ENCODE peak calls at places on chromosomes 4 and X, in four cellular contexts. One of them, this sample, is unnamed.

GRCh38 chr4:23456864-23457263 is 433.0 kb downstream of the PPARGC1A start:
- DNase-seq in ovary: no peak
- DNase-seq in omental fat pad: no peak
- DNase-seq in AG04449: no peak
- DNase-seq in this sample: no peak

GRCh38 chrX:24214568-24214967 is 65.0 kb downstream of the ZFX start:
- DNase-seq in AG04449: no peak
- DNase-seq in omental fat pad: no peak
- DNase-seq in ovary: no peak
- DNase-seq in this sample: no peak

GRCh38 chr4:78747328-78747946 is 28.7 kb upstream of the BMP2K start:
- DNase-seq in AG04449: peak
- DNase-seq in ovary: no peak
- DNase-seq in omental fat pad: no peak
- DNase-seq in this sample: no peak

GRCh38 chr4:94413085-94413685 is 38.6 kb upstream of the PDLIM5 start:
- DNase-seq in ovary: no peak
- DNase-seq in omental fat pad: no peak
- DNase-seq in AG04449: no peak
- DNase-seq in this sample: no peak

GRCh38 chr4:183721207-183722081 is 62.4 kb downstream of the TRAPPC11 start:
- DNase-seq in omental fat pad: no peak
- DNase-seq in AG04449: no peak
- DNase-seq in ovary: peak
- DNase-seq in this sample: no peak

GRCh38 chr4:100224701-100225100 is 34.4 kb upstream of the DDIT4L start:
- DNase-seq in AG04449: no peak
- DNase-seq in omental fat pad: no peak
- DNase-seq in ovary: no peak
- DNase-seq in this sample: no peak

GRCh38 chr4:168598191-168598590 is 101.3 kb downstream of the PALLD start:
- DNase-seq in ovary: no peak
- DNase-seq in omental fat pad: no peak
- DNase-seq in AG04449: no peak
- DNase-seq in this sample: no peak

GRCh38 chrX:107712231-107713204 is 63.1 kb downstream of the TSC22D3 start:
- DNase-seq in omental fat pad: no peak
- DNase-seq in ovary: no peak
- DNase-seq in AG04449: no peak
- DNase-seq in this sample: no peak

GRCh38 chr4:137677851-137678250 is 145.6 kb upstream of the PCDH18 start:
- DNase-seq in omental fat pad: no peak
- DNase-seq in ovary: no peak
- DNase-seq in AG04449: no peak
- DNase-seq in this sample: no peak

GRCh38 chr4:165207016-165207430 is 338 bp upstream of the KLHL2 start:
- DNase-seq in AG04449: no peak
- DNase-seq in omental fat pad: no peak
- DNase-seq in ovary: no peak
- DNase-seq in this sample: no peak

GRCh38 chr4:154928640-154929257 is 147.7 kb downstream of the RBM46 start:
- DNase-seq in ovary: no peak
- DNase-seq in omental fat pad: no peak
- DNase-seq in AG04449: no peak
- DNase-seq in this sample: no peak

GRCh38 chr4:153616005-153616555 is 68.0 kb upstream of the TLR2 start:
- DNase-seq in ovary: no peak
- DNase-seq in AG04449: no peak
- DNase-seq in omental fat pad: no peak
- DNase-seq in this sample: no peak

GRCh38 chrX:1323315-1323714 is 13.3 kb upstream of the IL3RA start:
- DNase-seq in AG04449: no peak
- DNase-seq in ovary: no peak
- DNase-seq in omental fat pad: no peak
- DNase-seq in this sample: no peak

GRCh38 chrX:101550825-101551767 is 749 bp downstream of the ARMCX1 start:
- DNase-seq in omental fat pad: no peak
- DNase-seq in AG04449: no peak
- DNase-seq in ovary: peak
- DNase-seq in this sample: peak

GRCh38 chr4:53587123-53587522 is 4.2 kb downstream of the LNX1 start:
- DNase-seq in AG04449: no peak
- DNase-seq in omental fat pad: no peak
- DNase-seq in ovary: no peak
- DNase-seq in this sample: no peak

GRCh38 chr4:6008766-6009385 is 9.4 kb downstream of the C4orf50 start:
- DNase-seq in omental fat pad: no peak
- DNase-seq in ovary: no peak
- DNase-seq in AG04449: no peak
- DNase-seq in this sample: no peak

GRCh38 chr4:122329876-122330595 is 48.8 kb upstream of the ADAD1 start:
- DNase-seq in AG04449: peak
- DNase-seq in omental fat pad: no peak
- DNase-seq in ovary: no peak
- DNase-seq in this sample: no peak

GRCh38 chrX:148813422-148813821 is 313.0 kb downstream of the AFF2 start:
- DNase-seq in omental fat pad: no peak
- DNase-seq in AG04449: no peak
- DNase-seq in ovary: no peak
- DNase-seq in this sample: no peak

GRCh38 chr4:3483471-3483921 is 20.4 kb downstream of the DOK7 start:
- DNase-seq in ovary: no peak
- DNase-seq in omental fat pad: no peak
- DNase-seq in AG04449: no peak
- DNase-seq in this sample: no peak

GRCh38 chr4:168486961-168487820 is 6.9 kb upstream of the DDX60L start:
- DNase-seq in AG04449: no peak
- DNase-seq in ovary: no peak
- DNase-seq in omental fat pad: no peak
- DNase-seq in this sample: no peak

GRCh38 chr4:110472583-110473329 is 3.2 kb upstream of the ENPEP start:
- DNase-seq in AG04449: no peak
- DNase-seq in omental fat pad: no peak
- DNase-seq in ovary: no peak
- DNase-seq in this sample: no peak

GRCh38 chr4:13413719-13414437 is 70.3 kb downstream of the RAB28 start:
- DNase-seq in AG04449: no peak
- DNase-seq in ovary: no peak
- DNase-seq in omental fat pad: no peak
- DNase-seq in this sample: no peak

GRCh38 chrX:109345866-109346265 is 136.0 kb downstream of the GUCY2F start:
- DNase-seq in ovary: no peak
- DNase-seq in omental fat pad: no peak
- DNase-seq in AG04449: no peak
- DNase-seq in this sample: no peak

GRCh38 chr4:158671665-158671914 is at the start of gene C4orf46:
- DNase-seq in omental fat pad: peak
- DNase-seq in ovary: no peak
- DNase-seq in AG04449: no peak
- DNase-seq in this sample: no peak

GRCh38 chrX:100931925-100932285 is 3.2 kb upstream of the XKRX start:
- DNase-seq in AG04449: no peak
- DNase-seq in ovary: no peak
- DNase-seq in omental fat pad: no peak
- DNase-seq in this sample: no peak

GRCh38 chrX:34656467-34656841 is 631 bp downstream of the TMEM47 start:
- DNase-seq in ovary: peak
- DNase-seq in omental fat pad: no peak
- DNase-seq in AG04449: no peak
- DNase-seq in this sample: no peak

GRCh38 chr4:186105721-186106335 is 1.3 kb downstream of the FAM149A start:
- DNase-seq in omental fat pad: no peak
- DNase-seq in AG04449: no peak
- DNase-seq in ovary: no peak
- DNase-seq in this sample: no peak

GRCh38 chr4:36227913-36228312 is 16.4 kb downstream of the ARAP2 start:
- DNase-seq in AG04449: no peak
- DNase-seq in omental fat pad: no peak
- DNase-seq in ovary: no peak
- DNase-seq in this sample: no peak

GRCh38 chr4:136463941-136464340 is 1068.4 kb downstream of the PCDH18 start:
- DNase-seq in ovary: no peak
- DNase-seq in AG04449: no peak
- DNase-seq in omental fat pad: no peak
- DNase-seq in this sample: no peak

GRCh38 chrX:131792356-131792749 is 230.7 kb upstream of the STK26 start:
- DNase-seq in ovary: peak
- DNase-seq in omental fat pad: peak
- DNase-seq in AG04449: no peak
- DNase-seq in this sample: no peak
- TF ChIP-seq CTCF in ovary: peak
- TF ChIP-seq CTCF in omental fat pad: no peak
- TF ChIP-seq CTCF in AG04449: no peak
- TF ChIP-seq CTCF in this sample: no peak

GRCh38 chrX:150362599-150363481 is at the start of gene MAMLD1:
- DNase-seq in omental fat pad: no peak
- DNase-seq in AG04449: no peak
- DNase-seq in ovary: peak
- DNase-seq in this sample: no peak
- TF ChIP-seq CTCF in omental fat pad: no peak
- TF ChIP-seq CTCF in AG04449: peak
- TF ChIP-seq CTCF in ovary: no peak
- TF ChIP-seq CTCF in this sample: no peak

GRCh38 chrX:75155830-75156525 is at the start of gene ABCB7:
- DNase-seq in omental fat pad: no peak
- DNase-seq in ovary: peak
- DNase-seq in AG04449: peak
- DNase-seq in this sample: no peak
- TF ChIP-seq CTCF in omental fat pad: no peak
- TF ChIP-seq CTCF in ovary: no peak
- TF ChIP-seq CTCF in AG04449: peak
- TF ChIP-seq CTCF in this sample: peak

GRCh38 chrX:8179653-8180052 is 8.6 kb upstream of the VCX2 start:
- DNase-seq in omental fat pad: no peak
- DNase-seq in AG04449: no peak
- DNase-seq in ovary: no peak
- DNase-seq in this sample: no peak
- TF ChIP-seq CTCF in omental fat pad: no peak
- TF ChIP-seq CTCF in AG04449: no peak
- TF ChIP-seq CTCF in ovary: no peak
- TF ChIP-seq CTCF in this sample: no peak

DNA sequence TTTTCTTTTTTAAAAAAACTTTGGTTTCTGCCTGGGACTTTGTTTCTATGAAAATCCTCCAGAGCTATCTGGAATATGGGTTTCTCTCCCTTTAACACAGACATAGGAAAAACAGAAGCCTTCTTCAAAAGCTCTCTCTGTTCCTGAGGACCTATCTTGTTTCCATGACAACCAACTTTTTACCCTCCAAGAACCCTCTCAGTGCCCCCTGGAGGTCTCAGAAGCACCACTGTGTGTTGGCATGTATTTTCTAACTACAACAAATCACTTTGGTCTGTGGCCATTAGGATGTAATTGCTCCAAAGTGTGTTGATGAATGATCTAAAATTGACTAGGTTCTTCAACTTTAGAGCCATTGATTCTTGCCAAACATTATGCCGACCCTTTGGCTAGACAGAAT is 1331.6 kb downstream of the ADGRL3 start:
- DNase-seq in AG04449: no peak
- DNase-seq in omental fat pad: no peak
- DNase-seq in ovary: no peak
- DNase-seq in this sample: no peak
- TF ChIP-seq CTCF in AG04449: no peak
- TF ChIP-seq CTCF in omental fat pad: no peak
- TF ChIP-seq CTCF in ovary: no peak
- TF ChIP-seq CTCF in this sample: no peak